ENCODE peak calls at places on chromosome 10, in six cellular contexts. One of them, this sample, is unnamed.

GRCh38 chr10:93754761-93755160 is 3.0 kb upstream of the LGI1 start:
- DNase-seq in H1: no peak
- DNase-seq in astrocyte of the spinal cord: no peak
- DNase-seq in right lobe of liver: no peak
- DNase-seq in GM12865: no peak
- DNase-seq in HCT116: no peak
- DNase-seq in this sample: no peak

GRCh38 chr10:113945075-113945686 is 90.7 kb downstream of the NHLRC2 start:
- DNase-seq in HCT116: peak
- DNase-seq in right lobe of liver: no peak
- DNase-seq in GM12865: no peak
- DNase-seq in astrocyte of the spinal cord: peak
- DNase-seq in H1: no peak
- DNase-seq in this sample: no peak

GRCh38 chr10:121639416-121639815 is 41.2 kb upstream of the FGFR2 start:
- DNase-seq in HCT116: no peak
- DNase-seq in astrocyte of the spinal cord: no peak
- DNase-seq in H1: no peak
- DNase-seq in GM12865: no peak
- DNase-seq in right lobe of liver: no peak
- DNase-seq in this sample: no peak

GRCh38 chr10:75062191-75062849 is 49.1 kb upstream of the SAMD8 start:
- DNase-seq in astrocyte of the spinal cord: peak
- DNase-seq in right lobe of liver: no peak
- DNase-seq in H1: no peak
- DNase-seq in GM12865: peak
- DNase-seq in HCT116: no peak
- DNase-seq in this sample: peak

GRCh38 chr10:15262036-15262713 is 93.7 kb upstream of the NMT2 start:
- DNase-seq in HCT116: no peak
- DNase-seq in H1: no peak
- DNase-seq in right lobe of liver: no peak
- DNase-seq in astrocyte of the spinal cord: peak
- DNase-seq in GM12865: peak
- DNase-seq in this sample: no peak

GRCh38 chr10:4678023-4678950 is 147.7 kb upstream of the AKR1E2 start:
- DNase-seq in astrocyte of the spinal cord: peak
- DNase-seq in H1: no peak
- DNase-seq in GM12865: no peak
- DNase-seq in HCT116: no peak
- DNase-seq in right lobe of liver: no peak
- DNase-seq in this sample: peak

GRCh38 chr10:83603708-83604107 is 535.6 kb upstream of the GHITM start:
- DNase-seq in GM12865: peak
- DNase-seq in right lobe of liver: no peak
- DNase-seq in H1: no peak
- DNase-seq in astrocyte of the spinal cord: peak
- DNase-seq in HCT116: no peak
- DNase-seq in this sample: no peak

GRCh38 chr10:92747600-92747999 is 57.8 kb downstream of the HHEX start:
- DNase-seq in HCT116: no peak
- DNase-seq in H1: no peak
- DNase-seq in GM12865: peak
- DNase-seq in right lobe of liver: peak
- DNase-seq in astrocyte of the spinal cord: no peak
- DNase-seq in this sample: no peak

GRCh38 chr10:12419279-12419847 is 70.0 kb downstream of the CAMK1D start:
- DNase-seq in GM12865: peak
- DNase-seq in astrocyte of the spinal cord: peak
- DNase-seq in HCT116: peak
- DNase-seq in H1: no peak
- DNase-seq in right lobe of liver: no peak
- DNase-seq in this sample: peak

GRCh38 chr10:30502266-30503058 is 68.5 kb downstream of the MAP3K8 start:
- DNase-seq in H1: no peak
- DNase-seq in GM12865: peak
- DNase-seq in astrocyte of the spinal cord: no peak
- DNase-seq in right lobe of liver: peak
- DNase-seq in HCT116: no peak
- DNase-seq in this sample: no peak

GRCh38 chr10:104640339-104641149 is 546 bp upstream of the SORCS3 start:
- DNase-seq in astrocyte of the spinal cord: peak
- DNase-seq in HCT116: no peak
- DNase-seq in right lobe of liver: no peak
- DNase-seq in H1: no peak
- DNase-seq in GM12865: no peak
- DNase-seq in this sample: no peak

GRCh38 chr10:13536674-13537366 is 8.0 kb upstream of the BEND7 start:
- DNase-seq in H1: peak
- DNase-seq in GM12865: peak
- DNase-seq in right lobe of liver: peak
- DNase-seq in HCT116: peak
- DNase-seq in astrocyte of the spinal cord: peak
- DNase-seq in this sample: no peak

GRCh38 chr10:19762026-19762425 is 54.2 kb upstream of the PLXDC2 start:
- DNase-seq in HCT116: no peak
- DNase-seq in GM12865: no peak
- DNase-seq in right lobe of liver: no peak
- DNase-seq in H1: no peak
- DNase-seq in astrocyte of the spinal cord: peak
- DNase-seq in this sample: no peak

GRCh38 chr10:127145173-127145572 is 51.2 kb downstream of the INSYN2A start:
- DNase-seq in H1: no peak
- DNase-seq in astrocyte of the spinal cord: peak
- DNase-seq in right lobe of liver: no peak
- DNase-seq in HCT116: peak
- DNase-seq in GM12865: no peak
- DNase-seq in this sample: no peak

GRCh38 chr10:62248465-62248864 is 20.2 kb downstream of the RTKN2 start:
- DNase-seq in GM12865: no peak
- DNase-seq in astrocyte of the spinal cord: peak
- DNase-seq in HCT116: no peak
- DNase-seq in right lobe of liver: no peak
- DNase-seq in H1: no peak
- DNase-seq in this sample: no peak

GRCh38 chr10:92846-93245 is 42.4 kb upstream of the ZMYND11 start:
- DNase-seq in GM12865: no peak
- DNase-seq in right lobe of liver: no peak
- DNase-seq in astrocyte of the spinal cord: no peak
- DNase-seq in H1: no peak
- DNase-seq in HCT116: no peak
- DNase-seq in this sample: no peak

GRCh38 chr10:4902571-4903011 is 60.6 kb upstream of the AKR1C1 start:
- DNase-seq in HCT116: no peak
- DNase-seq in right lobe of liver: no peak
- DNase-seq in astrocyte of the spinal cord: no peak
- DNase-seq in GM12865: peak
- DNase-seq in H1: no peak
- DNase-seq in this sample: no peak

DNA sequence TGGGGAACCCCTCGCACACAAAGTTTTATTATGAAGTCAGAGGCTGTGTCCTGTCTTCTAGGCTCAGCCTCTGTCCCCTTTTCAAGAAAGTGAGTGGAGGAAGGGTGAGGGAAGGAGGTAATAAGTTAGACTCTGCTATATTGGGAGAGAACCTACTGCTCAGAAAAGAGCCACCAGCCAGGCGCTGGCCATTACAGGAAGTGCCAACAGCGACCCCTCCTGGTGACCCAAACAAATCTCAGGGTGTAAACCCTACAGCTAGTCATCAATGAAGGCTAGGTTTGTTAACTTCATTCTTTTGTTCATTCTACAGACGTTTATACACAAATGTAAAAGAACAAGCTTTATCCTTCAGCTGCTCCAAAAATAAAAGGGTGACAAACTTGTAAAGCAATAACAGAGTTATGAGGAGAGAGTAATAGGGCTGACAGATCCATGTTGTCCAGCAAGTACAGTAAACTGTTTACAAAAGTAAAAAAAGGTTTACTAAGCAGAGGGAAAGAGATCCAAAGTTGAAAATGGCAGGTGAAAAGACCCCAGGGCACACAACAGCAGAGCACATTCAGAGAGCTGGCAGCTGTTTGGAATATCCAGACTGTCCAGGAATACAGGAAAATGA is 82.7 kb downstream of the FAM204A start:
- DNase-seq in astrocyte of the spinal cord: no peak
- DNase-seq in GM12865: peak
- DNase-seq in HCT116: peak
- DNase-seq in H1: peak
- DNase-seq in right lobe of liver: no peak
- DNase-seq in this sample: no peak
- TF ChIP-seq CTCF in astrocyte of the spinal cord: peak
- TF ChIP-seq CTCF in GM12865: peak
- TF ChIP-seq CTCF in HCT116: peak
- TF ChIP-seq CTCF in H1: peak
- TF ChIP-seq CTCF in right lobe of liver: peak
- TF ChIP-seq CTCF in this sample: peak

GRCh38 chr10:132548869-132549268 is 11.3 kb downstream of the INPP5A start:
- DNase-seq in H1: no peak
- DNase-seq in HCT116: no peak
- DNase-seq in GM12865: no peak
- DNase-seq in right lobe of liver: no peak
- DNase-seq in astrocyte of the spinal cord: no peak
- DNase-seq in this sample: no peak

GRCh38 chr10:132551093-132551807 is 13.7 kb downstream of the INPP5A start:
- DNase-seq in GM12865: peak
- DNase-seq in H1: no peak
- DNase-seq in HCT116: no peak
- DNase-seq in right lobe of liver: no peak
- DNase-seq in astrocyte of the spinal cord: no peak
- DNase-seq in this sample: no peak

GRCh38 chr10:132549416-132549815 is 11.8 kb downstream of the INPP5A start:
- DNase-seq in HCT116: no peak
- DNase-seq in H1: no peak
- DNase-seq in astrocyte of the spinal cord: no peak
- DNase-seq in GM12865: no peak
- DNase-seq in right lobe of liver: no peak
- DNase-seq in this sample: no peak

GRCh38 chr10:132551808-132552130 is 14.2 kb downstream of the INPP5A start:
- DNase-seq in H1: no peak
- DNase-seq in astrocyte of the spinal cord: no peak
- DNase-seq in GM12865: no peak
- DNase-seq in HCT116: no peak
- DNase-seq in right lobe of liver: no peak
- DNase-seq in this sample: no peak

GRCh38 chr10:132550366-132551092 is 12.9 kb downstream of the INPP5A start:
- DNase-seq in H1: no peak
- DNase-seq in GM12865: no peak
- DNase-seq in right lobe of liver: no peak
- DNase-seq in astrocyte of the spinal cord: no peak
- DNase-seq in HCT116: no peak
- DNase-seq in this sample: no peak
- H3K4me3 ChIP-seq in H1: no peak
- H3K4me3 ChIP-seq in GM12865: no peak
- H3K4me3 ChIP-seq in right lobe of liver: no peak
- H3K4me3 ChIP-seq in astrocyte of the spinal cord: no peak
- H3K4me3 ChIP-seq in HCT116: no peak
- H3K4me3 ChIP-seq in this sample: no peak

DNA sequence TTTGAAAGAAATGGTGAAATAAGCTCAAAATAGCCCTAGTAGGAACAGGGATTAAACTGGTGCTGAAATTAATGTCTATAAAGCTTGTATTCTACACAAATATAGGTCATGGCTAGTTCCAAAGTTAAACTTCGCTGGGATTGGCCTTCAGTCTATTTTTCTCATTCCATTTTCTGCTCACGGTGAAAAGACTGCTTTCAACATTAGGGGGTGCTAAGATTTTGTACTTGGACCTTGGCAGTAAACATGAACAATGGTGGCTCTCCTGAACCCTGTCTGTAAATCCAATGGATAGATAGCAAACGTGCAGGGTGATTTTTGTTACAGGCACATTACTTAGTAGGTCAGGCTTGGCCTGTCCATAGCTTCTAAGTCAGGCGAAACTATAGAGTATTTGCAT is 36.0 kb upstream of the RSU1 start:
- DNase-seq in right lobe of liver: no peak
- DNase-seq in GM12865: peak
- DNase-seq in H1: no peak
- DNase-seq in astrocyte of the spinal cord: peak
- DNase-seq in HCT116: peak
- DNase-seq in this sample: no peak
- TF ChIP-seq CTCF in right lobe of liver: peak
- TF ChIP-seq CTCF in GM12865: peak
- TF ChIP-seq CTCF in H1: peak
- TF ChIP-seq CTCF in astrocyte of the spinal cord: peak
- TF ChIP-seq CTCF in HCT116: peak
- TF ChIP-seq CTCF in this sample: peak

GRCh38 chr10:68598978-68599753 is 39.0 kb downstream of the TET1 start:
- DNase-seq in HCT116: no peak
- DNase-seq in astrocyte of the spinal cord: peak
- DNase-seq in right lobe of liver: no peak
- DNase-seq in H1: peak
- DNase-seq in GM12865: no peak
- DNase-seq in this sample: peak
- H3K4me3 ChIP-seq in HCT116: peak
- H3K4me3 ChIP-seq in astrocyte of the spinal cord: no peak
- H3K4me3 ChIP-seq in right lobe of liver: peak
- H3K4me3 ChIP-seq in H1: no peak
- H3K4me3 ChIP-seq in GM12865: no peak
- H3K4me3 ChIP-seq in this sample: no peak

GRCh38 chr10:69663548-69663947 is 33.5 kb downstream of the FAM241B start:
- DNase-seq in right lobe of liver: no peak
- DNase-seq in H1: peak
- DNase-seq in astrocyte of the spinal cord: no peak
- DNase-seq in GM12865: no peak
- DNase-seq in HCT116: no peak
- DNase-seq in this sample: no peak
- TF ChIP-seq CTCF in right lobe of liver: no peak
- TF ChIP-seq CTCF in H1: peak
- TF ChIP-seq CTCF in astrocyte of the spinal cord: no peak
- TF ChIP-seq CTCF in GM12865: no peak
- TF ChIP-seq CTCF in HCT116: peak
- TF ChIP-seq CTCF in this sample: no peak

GRCh38 chr10:64093304-64093703 is 572.1 kb downstream of the REEP3 start:
- DNase-seq in GM12865: no peak
- DNase-seq in HCT116: no peak
- DNase-seq in H1: no peak
- DNase-seq in right lobe of liver: no peak
- DNase-seq in astrocyte of the spinal cord: no peak
- DNase-seq in this sample: no peak

GRCh38 chr10:64089648-64090047 is 568.4 kb downstream of the REEP3 start:
- DNase-seq in right lobe of liver: no peak
- DNase-seq in GM12865: no peak
- DNase-seq in astrocyte of the spinal cord: no peak
- DNase-seq in H1: no peak
- DNase-seq in HCT116: no peak
- DNase-seq in this sample: no peak

GRCh38 chr10:64093946-64094560 is 572.9 kb downstream of the REEP3 start:
- DNase-seq in HCT116: no peak
- DNase-seq in right lobe of liver: no peak
- DNase-seq in GM12865: no peak
- DNase-seq in H1: no peak
- DNase-seq in astrocyte of the spinal cord: no peak
- DNase-seq in this sample: no peak

GRCh38 chr10:64091889-64092288 is 570.7 kb downstream of the REEP3 start:
- DNase-seq in astrocyte of the spinal cord: no peak
- DNase-seq in GM12865: peak
- DNase-seq in right lobe of liver: no peak
- DNase-seq in HCT116: no peak
- DNase-seq in H1: no peak
- DNase-seq in this sample: no peak

GRCh38 chr10:64090865-64091264 is 569.7 kb downstream of the REEP3 start:
- DNase-seq in HCT116: no peak
- DNase-seq in H1: no peak
- DNase-seq in GM12865: no peak
- DNase-seq in right lobe of liver: no peak
- DNase-seq in astrocyte of the spinal cord: no peak
- DNase-seq in this sample: no peak
- H3K4me3 ChIP-seq in HCT116: no peak
- H3K4me3 ChIP-seq in H1: no peak
- H3K4me3 ChIP-seq in GM12865: no peak
- H3K4me3 ChIP-seq in right lobe of liver: no peak
- H3K4me3 ChIP-seq in astrocyte of the spinal cord: no peak
- H3K4me3 ChIP-seq in this sample: no peak

This sample was measured in AG09309.